ENCODE peak calls at places on chromosomes 13 and 19, in nine cellular contexts. S is CD8-positive, alpha-beta T cell; N is CD4-positive, alpha-beta T cell; I is mucosa of descending colon; R is pancreas; Z is heart right ventricle; L is nephron progenitor cell; Q is BJ; Y is progenitor cell of endocrine pancreas. F is an unnamed sample.

GRCh38 chr13:51364404-51365008 is 25.0 kb downstream of the SERPINE3 start:
- DNase-seq in S (no peak), N (no peak), I (no peak), R (no peak), Z (no peak), L (no peak), Q (no peak), Y (no peak), F (no peak)

GRCh38 chr19:43407416-43408005 is 7.2 kb upstream of the TEX101 start:
- DNase-seq in S (no peak), N (no peak), I (no peak), R (no peak), Z (no peak), L (no peak), Q (no peak), Y (no peak), F (no peak)

GRCh38 chr19:1385816-1386215 is 2.1 kb downstream of the NDUFS7 start:
- DNase-seq in S (no peak), N (no peak), I (no peak), R (no peak), Z (no peak), L (no peak), Q (no peak), Y (no peak), F (no peak)

GRCh38 chr19:44657211-44657921 is 13.7 kb downstream of the PVR start:
- DNase-seq in S (peak; percentile 69), N (peak; percentile 61), I (peak; percentile 73), R (peak; percentile 71), Z (peak; percentile 74), L (peak; percentile 82), Q (no peak), Y (peak; percentile 70), F (peak; percentile 45)

GRCh38 chr19:56811480-56811879 is 29.0 kb downstream of the PEG3 start:
- DNase-seq in S (no peak), N (no peak), I (no peak), R (no peak), Z (no peak), L (no peak), Q (no peak), Y (no peak), F (no peak)

GRCh38 chr19:18537431-18537830 is 5.9 kb downstream of the FKBP8 start:
- DNase-seq in S (no peak), N (no peak), I (no peak), R (no peak), Z (no peak), L (no peak), Q (no peak), Y (no peak), F (no peak)

GRCh38 chr19:18429717-18430416 is 8.1 kb downstream of the ISYNA1 start:
- DNase-seq in S (no peak), N (no peak), I (no peak), R (peak; percentile 42), Z (no peak), L (no peak), Q (no peak), Y (no peak), F (peak; percentile 49)

GRCh38 chr13:33259296-33259695 is 26.3 kb downstream of the STARD13 start:
- DNase-seq in S (no peak), N (no peak), I (no peak), R (no peak), Z (no peak), L (no peak), Q (no peak), Y (no peak), F (no peak)

GRCh38 chr19:8028951-8029491 is 23.5 kb upstream of the CCL25 start:
- DNase-seq in S (no peak), N (no peak), I (no peak), R (no peak), Z (no peak), L (peak; percentile 75), Q (no peak), Y (peak; percentile 33), F (no peak)

GRCh38 chr13:67238277-67238859 is 8.2 kb upstream of the PCDH9 start:
- DNase-seq in S (no peak), N (no peak), I (no peak), R (no peak), Z (no peak), L (no peak), Q (no peak), Y (no peak), F (no peak)

GRCh38 chr19:2488942-2489731 is 13.2 kb downstream of the GADD45B start:
- DNase-seq in S (no peak), N (no peak), I (peak; percentile 81), R (peak; percentile 85), Z (peak; percentile 50), L (peak; percentile 70), Q (no peak), Y (peak; percentile 32), F (no peak)

GRCh38 chr19:2492870-2493269 is 16.9 kb downstream of the GADD45B start:
- DNase-seq in S (no peak), N (no peak), I (no peak), R (no peak), Z (no peak), L (no peak), Q (no peak), Y (no peak), F (no peak)

GRCh38 chr19:2490659-2491058 is 14.7 kb downstream of the GADD45B start:
- DNase-seq in S (no peak), N (no peak), I (no peak), R (no peak), Z (no peak), L (no peak), Q (no peak), Y (no peak), F (no peak)

GRCh38 chr19:2488405-2488941 is 12.5 kb downstream of the GADD45B start:
- DNase-seq in S (no peak), N (no peak), I (peak; percentile 72), R (no peak), Z (no peak), L (no peak), Q (no peak), Y (no peak), F (no peak)

GRCh38 chr19:2491130-2491801 is 15.3 kb downstream of the GADD45B start:
- DNase-seq in S (no peak), N (no peak), I (peak; percentile 97), R (peak; percentile 98), Z (no peak), L (no peak), Q (no peak), Y (no peak), F (no peak)
- TF ChIP-seq CTCF in S (no peak), N (no peak), I (no peak), R (no peak), Z (no peak), L (no peak), Q (no peak), Y (no peak), F (no peak)

DNA sequence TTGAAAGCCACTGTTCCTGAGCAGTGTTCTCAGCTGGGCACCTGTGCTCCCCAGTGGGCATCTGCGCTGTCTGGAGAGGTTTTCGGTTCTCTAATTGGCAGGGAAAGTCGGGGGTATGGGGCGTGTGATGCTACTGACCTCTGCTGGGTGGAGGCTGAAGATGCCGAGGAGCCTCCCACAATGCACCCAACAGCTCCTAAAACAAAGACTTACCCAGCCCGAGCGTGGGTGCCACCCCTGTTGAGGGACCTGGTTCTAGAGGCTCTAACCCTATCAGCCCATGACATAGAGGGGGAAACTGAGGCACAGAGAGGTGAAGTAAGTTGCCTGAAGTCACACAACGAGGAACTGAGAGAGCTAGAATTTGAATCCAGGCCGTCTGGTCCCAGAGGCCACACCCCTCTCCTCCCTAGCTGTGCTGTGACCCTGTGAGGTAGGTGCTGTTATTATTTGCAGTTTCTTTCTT is 2.3 kb downstream of the SPACA4 start:
- DNase-seq in S (peak; percentile 51), N (peak; percentile 47), I (peak; percentile 68), R (no peak), Z (no peak), L (no peak), Q (no peak), Y (no peak), F (no peak)
- TF ChIP-seq CTCF in S (peak; percentile 50), N (peak; percentile 69), I (peak; percentile 33), R (no peak), Z (peak; percentile 49), L (peak; percentile 30), Q (peak; percentile 72), Y (peak; percentile 43), F (no peak)

DNA sequence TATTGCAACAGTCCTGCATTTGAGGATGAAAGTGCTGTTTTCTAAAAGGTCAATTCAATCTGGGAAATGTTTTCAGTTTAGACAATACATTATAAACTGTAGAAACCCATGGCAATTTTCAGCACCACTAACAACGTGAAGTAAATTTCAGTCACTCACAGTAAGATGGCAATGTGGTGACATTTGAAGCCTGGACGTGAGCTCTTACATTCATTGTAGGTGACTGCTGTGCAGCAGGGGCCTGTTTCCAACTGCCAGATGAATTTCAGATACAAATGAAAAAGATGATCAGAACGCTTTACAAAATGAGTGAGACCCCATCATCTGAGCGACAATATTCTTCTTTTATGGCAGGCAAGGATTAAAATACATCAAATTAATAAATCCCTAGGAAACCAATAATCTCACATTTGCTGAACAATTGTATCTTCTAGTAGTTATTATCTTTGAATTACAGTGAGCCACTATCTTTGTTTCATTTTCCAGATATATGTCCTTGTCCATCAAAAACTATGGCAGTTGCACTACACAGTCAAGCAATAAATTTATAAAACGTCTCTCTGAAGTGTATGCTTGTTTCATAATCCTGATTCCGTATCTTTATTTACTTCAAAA is 1816.8 kb downstream of the OLFM4 start:
- DNase-seq in S (no peak), N (no peak), I (no peak), R (no peak), Z (no peak), L (no peak), Q (no peak), Y (no peak), F (no peak)
- TF ChIP-seq CTCF in S (no peak), N (no peak), I (no peak), R (no peak), Z (no peak), L (no peak), Q (no peak), Y (no peak), F (no peak)

GRCh38 chr13:74841123-74841522 is 640.8 kb downstream of the TBC1D4 start:
- DNase-seq in S (no peak), N (no peak), I (no peak), R (no peak), Z (no peak), L (no peak), Q (no peak), Y (no peak), F (no peak)
- TF ChIP-seq CTCF in S (no peak), N (no peak), I (no peak), R (no peak), Z (no peak), L (no peak), Q (no peak), Y (no peak), F (no peak)

GRCh38 chr19:51521796-51522195 is 9.7 kb downstream of the SIGLEC6 start:
- DNase-seq in S (no peak), N (no peak), I (no peak), R (no peak), Z (no peak), L (no peak), Q (no peak), Y (no peak), F (no peak)
- TF ChIP-seq CTCF in S (no peak), N (no peak), I (no peak), R (no peak), Z (no peak), L (no peak), Q (no peak), Y (no peak), F (no peak)

GRCh38 chr19:32748497-32748896 is 28.9 kb downstream of the TDRD12 start:
- DNase-seq in S (no peak), N (no peak), I (no peak), R (no peak), Z (no peak), L (no peak), Q (no peak), Y (no peak), F (no peak)
- TF ChIP-seq CTCF in S (peak; percentile 48), N (peak; percentile 16), I (no peak), R (no peak), Z (no peak), L (peak; percentile 29), Q (no peak), Y (peak; percentile 34), F (no peak)

GRCh38 chr19:54530866-54531265 is 28.2 kb downstream of the LAIR2 start:
- DNase-seq in S (no peak), N (no peak), I (no peak), R (no peak), Z (no peak), L (no peak), Q (no peak), Y (no peak), F (no peak)
- TF ChIP-seq CTCF in S (no peak), N (no peak), I (no peak), R (no peak), Z (no peak), L (no peak), Q (no peak), Y (no peak), F (no peak)

F was measured in uterus.